ENCODE peak calls at places on chromosomes 4 and X, in five cellular contexts. Q, M, J, K and N are unnamed samples.

GRCh38 chrX:37759878-37760418 is 19.9 kb upstream of the CYBB start:
- DNase-seq in Q (no peak), M (no peak), J (no peak), K (no peak), N (no peak)

GRCh38 chr4:71992571-71992970 is 39.2 kb upstream of the NPFFR2 start:
- DNase-seq in Q (no peak), M (no peak), J (no peak), K (no peak), N (no peak)

GRCh38 chrX:981791-982626 is 230.4 kb downstream of the CRLF2 start:
- DNase-seq in Q (no peak), M (no peak), J (no peak), K (no peak), N (no peak)

GRCh38 chr4:20255823-20256222 is 4.1 kb downstream of the SLIT2 start:
- DNase-seq in Q (no peak), M (no peak), J (no peak), K (no peak), N (no peak)

GRCh38 chr4:57442834-57443291 is 332.7 kb upstream of the IGFBP7 start:
- DNase-seq in Q (no peak), M (no peak), J (peak), K (no peak), N (peak)

GRCh38 chrX:68827848-68828562 is 816 bp upstream of the EFNB1 start:
- DNase-seq in Q (peak), M (peak), J (peak), K (peak), N (peak)

GRCh38 chrX:81708506-81708905 is 506.6 kb downstream of the SH3BGRL start:
- DNase-seq in Q (no peak), M (no peak), J (no peak), K (no peak), N (no peak)

GRCh38 chr4:183323295-183323694 is 1.1 kb upstream of the CLDN24 start:
- DNase-seq in Q (no peak), M (no peak), J (no peak), K (no peak), N (no peak)

GRCh38 chr4:151481813-151482212 is 72.8 kb downstream of the FHIP1A start:
- DNase-seq in Q (no peak), M (no peak), J (no peak), K (no peak), N (no peak)

GRCh38 chrX:19875051-19875432 is 12.4 kb downstream of the SH3KBP1 start:
- DNase-seq in Q (no peak), M (no peak), J (no peak), K (no peak), N (no peak)

GRCh38 chrX:20026278-20026677 is 35.4 kb upstream of the BCLAF3 start:
- DNase-seq in Q (no peak), M (no peak), J (no peak), K (no peak), N (no peak)

GRCh38 chrX:153609917-153610833 is 11.2 kb upstream of the CCNQ start:
- DNase-seq in Q (peak), M (peak), J (peak), K (peak), N (peak)

GRCh38 chr4:123163501-123163900 is 233.1 kb upstream of the SPRY1 start:
- DNase-seq in Q (no peak), M (no peak), J (no peak), K (no peak), N (no peak)

GRCh38 chr4:56435001-56435747 is at the start of gene PPAT:
- DNase-seq in Q (peak), M (peak), J (peak), K (peak), N (peak)

GRCh38 chr4:80989921-80990544 is 40.5 kb upstream of the BMP3 start:
- DNase-seq in Q (peak), M (no peak), J (peak), K (no peak), N (peak)

GRCh38 chr4:185730849-185731608 is 81.0 kb downstream of the SORBS2 start:
- DNase-seq in Q (no peak), M (no peak), J (no peak), K (no peak), N (no peak)

GRCh38 chr4:7394184-7394575 is 40.5 kb downstream of the PSAPL1 start:
- DNase-seq in Q (no peak), M (no peak), J (no peak), K (no peak), N (no peak)

GRCh38 chr4:126661194-126661593 is 971.6 kb upstream of the INTU start:
- DNase-seq in Q (no peak), M (no peak), J (no peak), K (no peak), N (no peak)

GRCh38 chr4:88097301-88097700 is 61.1 kb downstream of the ABCG2 start:
- DNase-seq in Q (no peak), M (no peak), J (no peak), K (no peak), N (no peak)

GRCh38 chr4:128951316-128951715 is 141.8 kb downstream of the JADE1 start:
- DNase-seq in Q (no peak), M (no peak), J (no peak), K (no peak), N (no peak)

GRCh38 chr4:37246891-37247290 is 2.3 kb downstream of the NWD2 start:
- DNase-seq in Q (no peak), M (no peak), J (no peak), K (no peak), N (no peak)

GRCh38 chrX:81120936-81121351 is 80.8 kb downstream of the HMGN5 start:
- DNase-seq in Q (peak), M (no peak), J (no peak), K (peak), N (peak)

GRCh38 chr4:6591305-6591704 is 16.3 kb downstream of the MAN2B2 start:
- DNase-seq in Q (no peak), M (no peak), J (no peak), K (no peak), N (peak)

GRCh38 chrX:20263474-20263873 is 3.2 kb downstream of the RPS6KA3 start:
- DNase-seq in Q (no peak), M (no peak), J (no peak), K (no peak), N (no peak)

GRCh38 chr4:36824682-36825081 is 419.9 kb upstream of the NWD2 start:
- DNase-seq in Q (no peak), M (no peak), J (no peak), K (no peak), N (no peak)

GRCh38 chr4:168440442-168441264 is 39.6 kb downstream of the DDX60L start:
- DNase-seq in Q (no peak), M (no peak), J (no peak), K (no peak), N (no peak)

GRCh38 chr4:126386512-126386911 is 1071.8 kb downstream of the FAT4 start:
- DNase-seq in Q (no peak), M (no peak), J (no peak), K (no peak), N (no peak)

GRCh38 chrX:38018734-38019410 is 12.5 kb downstream of the SYTL5 start:
- DNase-seq in Q (no peak), M (no peak), J (no peak), K (no peak), N (no peak)

GRCh38 chrX:84469226-84469625 is 33.0 kb downstream of the HDX start:
- DNase-seq in Q (no peak), M (no peak), J (peak), K (no peak), N (peak)

GRCh38 chr4:155734065-155734464 is 24.8 kb upstream of the GUCY1B1 start:
- DNase-seq in Q (no peak), M (no peak), J (no peak), K (no peak), N (no peak)

GRCh38 chr4:184228306-184228705 is 10.6 kb upstream of the ENPP6 start:
- DNase-seq in Q (no peak), M (no peak), J (no peak), K (no peak), N (no peak)

GRCh38 chrX:53458082-53458481 is 23.9 kb upstream of the HSD17B10 start:
- DNase-seq in Q (no peak), M (no peak), J (no peak), K (no peak), N (no peak)

GRCh38 chr4:139951051-139951450 is 202.9 kb downstream of the MAML3 start:
- DNase-seq in Q (no peak), M (no peak), J (no peak), K (no peak), N (no peak)

GRCh38 chr4:160864253-160864652 is 1299.5 kb downstream of the FSTL5 start:
- DNase-seq in Q (no peak), M (no peak), J (no peak), K (no peak), N (no peak)

GRCh38 chr4:139919513-139919912 is 234.5 kb downstream of the MAML3 start:
- DNase-seq in Q (no peak), M (no peak), J (no peak), K (no peak), N (no peak)

GRCh38 chrX:48894891-48895290 is 2.7 kb downstream of the TIMM17B start:
- DNase-seq in Q (no peak), M (no peak), J (no peak), K (no peak), N (no peak)

GRCh38 chr4:172619798-172620197 is 548.8 kb upstream of the GALNT7 start:
- DNase-seq in Q (no peak), M (no peak), J (no peak), K (no peak), N (no peak)

GRCh38 chr4:159401791-159402380 is 299.0 kb downstream of the RAPGEF2 start:
- DNase-seq in Q (no peak), M (no peak), J (no peak), K (no peak), N (no peak)